ENCODE peak calls at places on chromosomes 12 and 14, in five cellular contexts. Q, U, B, X and V are unnamed samples.

GRCh38 chr14:74425525-74426201 is 347 bp downstream of the SYNDIG1L start:
- DNase-seq in Q (no peak), U (no peak), B (no peak), X (peak; percentile 17), V (peak; percentile 94)

GRCh38 chr14:74501135-74501614 is 7.6 kb downstream of the ISCA2 start:
- DNase-seq in Q (no peak), U (no peak), B (peak; percentile 77), X (peak; percentile 79), V (peak; percentile 65)

GRCh38 chr12:65427646-65428045 is 149.2 kb downstream of the MSRB3 start:
- DNase-seq in Q (no peak), U (no peak), B (no peak), X (no peak), V (no peak)

GRCh38 chr12:53737951-53738833 is 10.9 kb upstream of the CALCOCO1 start:
- DNase-seq in Q (no peak), U (no peak), B (no peak), X (no peak), V (peak; percentile 64)

GRCh38 chr14:23555882-23556699 is at the start of gene THTPA:
- DNase-seq in Q (no peak), U (peak; percentile 81), B (peak; percentile 83), X (peak; percentile 87), V (peak; percentile 94)

GRCh38 chr12:114339626-114340025 is 66.3 kb downstream of the TBX5 start:
- DNase-seq in Q (no peak), U (no peak), B (peak; percentile 47), X (peak; percentile 74), V (no peak)

GRCh38 chr14:61406670-61407069 is 85.3 kb downstream of the PRKCH start:
- DNase-seq in Q (no peak), U (no peak), B (no peak), X (no peak), V (no peak)

GRCh38 chr12:104600790-104601739 is 144.3 kb downstream of the CHST11 start:
- DNase-seq in Q (no peak), U (no peak), B (no peak), X (no peak), V (no peak)

GRCh38 chr12:2845280-2845679 is 10.4 kb upstream of the NRIP2 start:
- DNase-seq in Q (no peak), U (no peak), B (peak; percentile 38), X (peak; percentile 46), V (peak; percentile 51)

GRCh38 chr12:66661357-66661756 is 17.5 kb downstream of the GRIP1 start:
- DNase-seq in Q (no peak), U (no peak), B (no peak), X (no peak), V (no peak)

GRCh38 chr14:53156238-53156637 is 3.1 kb upstream of the DDHD1 start:
- DNase-seq in Q (no peak), U (no peak), B (no peak), X (no peak), V (no peak)

GRCh38 chr12:132218915-132219314 is 74.7 kb downstream of the NOC4L start:
- DNase-seq in Q (no peak), U (peak; percentile 52), B (no peak), X (no peak), V (peak; percentile 48)

GRCh38 chr12:68319988-68320623 is 12.1 kb downstream of the MDM1 start:
- DNase-seq in Q (no peak), U (no peak), B (peak; percentile 97), X (peak; percentile 84), V (no peak)

GRCh38 chr14:71300474-71301359 is 393.5 kb downstream of the PCNX1 start:
- DNase-seq in Q (no peak), U (no peak), B (peak; percentile 54), X (peak; percentile 78), V (no peak)

GRCh38 chr12:101671157-101671791 is 26.2 kb upstream of the CHPT1 start:
- DNase-seq in Q (no peak), U (no peak), B (no peak), X (no peak), V (no peak)

GRCh38 chr12:7006639-7007038 is 11.6 kb downstream of the LPCAT3 start:
- DNase-seq in Q (no peak), U (no peak), B (no peak), X (no peak), V (no peak)

GRCh38 chr14:62897057-62897456 is 148.2 kb downstream of the KCNH5 start:
- DNase-seq in Q (no peak), U (no peak), B (no peak), X (no peak), V (no peak)

GRCh38 chr14:64801800-64802199 is 77.9 kb downstream of the SPTB start:
- DNase-seq in Q (no peak), U (no peak), B (peak; percentile 18), X (no peak), V (peak; percentile 67)

GRCh38 chr14:75168586-75169335 is 7.7 kb downstream of the TMED10 start:
- DNase-seq in Q (no peak), U (no peak), B (no peak), X (no peak), V (no peak)

GRCh38 chr12:106135781-106136180 is 3.0 kb downstream of the NUAK1 start:
- DNase-seq in Q (no peak), U (no peak), B (peak; percentile 39), X (peak; percentile 67), V (no peak)

GRCh38 chr12:74820324-74820723 is 282.7 kb downstream of the ATXN7L3B start:
- DNase-seq in Q (no peak), U (no peak), B (no peak), X (no peak), V (no peak)

GRCh38 chr14:54556535-54556934 is 10.4 kb upstream of the SAMD4A start:
- DNase-seq in Q (no peak), U (no peak), B (no peak), X (no peak), V (no peak)

GRCh38 chr14:48325486-48325885 is 650.1 kb upstream of the MDGA2 start:
- DNase-seq in Q (no peak), U (no peak), B (no peak), X (peak; percentile 57), V (no peak)

GRCh38 chr14:104708606-104709268 is 15.3 kb upstream of the ADSS1 start:
- DNase-seq in Q (no peak), U (no peak), B (peak; percentile 60), X (no peak), V (peak; percentile 85)

GRCh38 chr14:70008863-70009262 is 129.6 kb downstream of the SMOC1 start:
- DNase-seq in Q (no peak), U (no peak), B (no peak), X (no peak), V (no peak)

GRCh38 chr12:3559601-3560294 is 68.7 kb downstream of the PRMT8 start:
- DNase-seq in Q (no peak), U (no peak), B (no peak), X (no peak), V (no peak)

GRCh38 chr14:39203659-39204606 is 28.9 kb downstream of the PNN start:
- DNase-seq in Q (no peak), U (peak; percentile 27), B (no peak), X (no peak), V (no peak)

GRCh38 chr12:62730649-62731377 is 204.1 kb downstream of the PPM1H start:
- DNase-seq in Q (no peak), U (no peak), B (peak; percentile 97), X (peak; percentile 92), V (no peak)

GRCh38 chr14:68549966-68550705 is 242.7 kb downstream of the ZFP36L1 start:
- DNase-seq in Q (no peak), U (no peak), B (no peak), X (no peak), V (no peak)
- TF ChIP-seq CTCF in Q (no peak), U (no peak), B (no peak), X (no peak), V (no peak)

DNA sequence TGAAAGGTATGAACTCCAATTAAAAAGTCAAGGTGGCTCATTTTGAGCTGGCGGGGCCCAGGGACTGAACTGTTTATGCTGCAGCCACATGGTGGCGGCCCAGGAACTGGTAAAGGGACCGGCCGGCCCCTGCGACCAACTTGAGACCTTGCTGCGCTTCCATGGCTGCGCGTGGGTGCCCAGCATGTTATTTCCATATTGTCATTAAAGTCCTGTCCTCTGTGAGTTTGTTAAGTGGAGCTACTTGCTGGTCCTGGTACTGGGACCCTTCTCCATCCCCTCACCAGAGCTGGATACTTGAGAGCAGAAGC is 62.3 kb downstream of the BEGAIN start:
- DNase-seq in Q (no peak), U (no peak), B (no peak), X (peak; percentile 8), V (peak; percentile 62)
- TF ChIP-seq CTCF in Q (no peak), U (peak; percentile 49), B (peak; percentile 24), X (peak; percentile 42), V (peak; percentile 59)

DNA sequence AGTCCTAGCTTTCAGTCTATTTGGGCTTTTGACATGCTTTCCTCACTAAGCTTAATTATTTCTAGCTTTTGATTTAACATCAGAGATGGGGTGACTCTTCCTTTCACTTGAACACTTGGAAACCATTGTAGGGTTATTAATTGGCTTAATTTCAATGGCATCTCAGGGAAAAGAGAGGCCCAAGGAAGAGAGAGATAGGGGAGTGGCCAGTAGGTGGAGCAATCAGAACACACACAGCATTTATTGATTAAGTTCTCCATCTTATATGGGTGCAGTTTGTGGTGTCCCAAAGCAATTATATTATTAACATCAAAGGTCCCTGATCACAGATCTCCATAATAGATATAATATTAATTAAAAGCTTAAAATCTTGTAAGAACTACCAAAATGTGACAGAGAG is 1466.1 kb upstream of the SEL1L start:
- DNase-seq in Q (no peak), U (no peak), B (no peak), X (no peak), V (no peak)
- TF ChIP-seq CTCF in Q (no peak), U (no peak), B (no peak), X (peak; percentile 41), V (no peak)

GRCh38 chr12:86186449-86186848 is 69.7 kb downstream of the MGAT4C start:
- DNase-seq in Q (no peak), U (no peak), B (peak; percentile 4), X (peak; percentile 3), V (no peak)
- TF ChIP-seq CTCF in Q (no peak), U (peak; percentile 15), B (peak; percentile 19), X (peak; percentile 8), V (no peak)

GRCh38 chr12:57240926-57241555 is 9.9 kb downstream of the STAC3 start:
- DNase-seq in Q (no peak), U (no peak), B (no peak), X (no peak), V (no peak)
- TF ChIP-seq CTCF in Q (no peak), U (peak; percentile 2), B (peak; percentile 15), X (peak; percentile 10), V (no peak)

DNA sequence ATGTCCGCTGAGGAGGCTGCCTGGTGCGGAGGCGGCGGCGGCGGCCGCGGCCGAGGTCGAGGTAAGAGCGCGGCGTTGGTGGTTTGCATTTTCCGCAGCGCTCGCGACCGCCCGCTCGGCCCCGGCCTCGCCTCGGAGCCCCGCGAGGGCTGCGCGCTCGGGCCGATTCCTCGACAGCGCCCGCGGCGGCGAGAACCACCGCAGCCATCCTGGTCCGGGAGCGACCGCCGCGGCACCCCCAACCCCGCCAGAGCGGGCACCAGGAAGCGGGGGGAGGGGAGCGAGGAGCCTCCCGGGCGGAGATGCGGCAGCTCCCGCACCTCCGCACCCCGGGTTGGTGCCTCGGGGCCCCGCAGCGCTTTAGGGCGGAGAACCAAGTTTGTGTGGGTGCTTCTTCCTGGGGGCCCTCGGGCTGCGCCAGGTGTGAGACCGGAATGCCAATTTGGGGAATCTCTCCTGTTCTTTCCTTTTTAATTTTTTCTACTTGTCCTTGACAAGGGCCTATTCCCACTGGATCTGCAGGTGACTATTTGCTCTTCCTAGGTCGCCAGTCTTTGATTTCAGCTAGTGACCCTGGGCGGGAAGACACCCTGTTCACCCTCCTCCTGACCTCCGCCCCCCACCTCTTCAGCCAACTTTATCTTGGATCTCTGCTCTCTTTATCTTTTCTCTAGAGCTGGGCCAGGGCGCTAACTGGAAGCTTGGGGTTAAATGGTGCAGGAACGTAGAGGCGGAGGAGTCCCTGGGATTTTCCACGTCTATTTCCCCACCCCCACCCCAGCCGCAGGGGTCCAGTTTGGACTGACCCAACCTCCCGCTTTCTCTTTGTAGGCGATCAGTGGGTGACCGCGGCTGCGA is at the start of gene SOCS2:
- DNase-seq in Q (no peak), U (no peak), B (no peak), X (peak; percentile 39), V (peak; percentile 74)
- TF ChIP-seq CTCF in Q (no peak), U (no peak), B (no peak), X (no peak), V (no peak)